ENCODE peak calls at places on chromosomes 1 and 21, in seven cellular contexts. L is right lobe of liver; P is ovary; D is stimulated activated CD8-positive, alpha-beta memory T cell treated with anti-CD3 and anti-CD28 coated beads, Interleukin-4, amount 100 ng/mL, for 1 hour; O is HepG2; N is activated CD4-positive, alpha-beta T cell treated with anti-CD3 and anti-CD28 coated beads for 1 hour; Q is AG09309. S is an unnamed sample.

GRCh38 chr21:15617968-15618367 is 111.8 kb upstream of the USP25 start:
- DNase-seq in Q (no peak), O (no peak), N (no peak), P (no peak), D (no peak), L (no peak), S (no peak)

GRCh38 chr1:10799726-10800125 is 3.3 kb upstream of the CASZ1 start:
- DNase-seq in N (no peak), O (no peak), Q (no peak), P (no peak), D (no peak), L (no peak), S (no peak)

GRCh38 chr1:115893545-115893944 is 52.6 kb upstream of the NHLH2 start:
- DNase-seq in N (no peak), L (no peak), D (no peak), Q (no peak), O (no peak), P (no peak), S (no peak)

GRCh38 chr21:43639470-43640178 is 19.7 kb downstream of the HSF2BP start:
- DNase-seq in P (no peak), N (no peak), O (peak; percentile 46), L (no peak), Q (peak; percentile 75), D (no peak), S (no peak)

GRCh38 chr1:226808501-226808900 is 61.9 kb upstream of the PSEN2 start:
- DNase-seq in Q (no peak), L (no peak), O (no peak), D (no peak), P (no peak), N (no peak), S (no peak)

GRCh38 chr1:201486158-201486557 is 17.2 kb upstream of the PHLDA3 start:
- DNase-seq in P (no peak), L (no peak), D (no peak), N (no peak), Q (no peak), O (no peak), S (no peak)

GRCh38 chr1:106534612-106535011 is 521.9 kb upstream of the PRMT6 start:
- DNase-seq in N (no peak), O (no peak), Q (no peak), L (no peak), D (no peak), P (no peak), S (no peak)

GRCh38 chr1:39842726-39843305 is 40.5 kb downstream of the TRIT1 start:
- DNase-seq in P (no peak), D (no peak), L (no peak), Q (no peak), O (no peak), N (no peak), S (peak; percentile 84)

GRCh38 chr21:31656199-31657095 is 3.0 kb upstream of the SOD1 start:
- DNase-seq in O (no peak), N (no peak), Q (peak; percentile 27), P (no peak), D (no peak), L (no peak), S (no peak)

GRCh38 chr21:45004481-45005263 is 64.8 kb downstream of the SLX9 start:
- DNase-seq in Q (no peak), P (no peak), L (peak; percentile 12), N (no peak), O (no peak), D (no peak), S (no peak)

GRCh38 chr1:243244420-243244819 is 10.7 kb downstream of the CEP170 start:
- DNase-seq in O (no peak), D (no peak), P (no peak), N (no peak), Q (no peak), L (no peak), S (no peak)

GRCh38 chr1:156126043-156126700 is 11.7 kb downstream of the LMNA start:
- DNase-seq in N (no peak), D (no peak), L (peak; percentile 79), O (peak; percentile 40), Q (peak; percentile 88), P (peak; percentile 93), S (no peak)

GRCh38 chr1:229284887-229285286 is 14.0 kb downstream of the RAB4A start:
- DNase-seq in L (no peak), N (no peak), P (no peak), D (no peak), O (no peak), Q (no peak), S (no peak)

GRCh38 chr1:203702130-203702577 is 62.8 kb upstream of the LAX1 start:
- DNase-seq in N (peak; percentile 51), Q (no peak), L (no peak), O (peak; percentile 36), D (peak; percentile 36), P (peak; percentile 33), S (no peak)

GRCh38 chr1:150549496-150550221 is 451 bp downstream of the ADAMTSL4 start:
- DNase-seq in N (no peak), L (peak; percentile 61), Q (no peak), O (no peak), D (no peak), P (peak; percentile 62), S (no peak)

GRCh38 chr1:81585371-81585770 is 215.4 kb upstream of the ADGRL2 start:
- DNase-seq in N (no peak), P (no peak), D (no peak), Q (no peak), L (no peak), O (no peak), S (no peak)

GRCh38 chr1:57232500-57232899 is 191.4 kb downstream of the DAB1 start:
- DNase-seq in O (peak; percentile 29), Q (no peak), D (no peak), N (no peak), P (no peak), L (no peak), S (no peak)

GRCh38 chr21:15729346-15729673 is 472 bp upstream of the USP25 start:
- DNase-seq in D (no peak), N (no peak), L (no peak), O (no peak), P (no peak), Q (no peak), S (no peak)

GRCh38 chr1:21064057-21064456 is 112.6 kb downstream of the EIF4G3 start:
- DNase-seq in L (no peak), Q (no peak), P (no peak), N (no peak), D (no peak), O (no peak), S (no peak)

GRCh38 chr1:46623733-46624695 is 7.4 kb upstream of the MOB3C start:
- DNase-seq in L (no peak), N (no peak), P (peak; percentile 44), D (no peak), Q (no peak), O (no peak), S (no peak)

S was measured in NCI-H2029 treated with DMSO at 0.1 percent for 48 hours.